ENCODE peak calls at places on chromosomes 1 and 21, in nine cellular contexts. E, N, B, Q, C, H, W, I and Y are unnamed samples.

GRCh38 chr1:161900155-161900554 is 123.5 kb downstream of the OLFML2B start:
- DNase-seq in W (no peak), I (no peak), H (no peak), N (no peak), E (no peak), C (no peak), Q (no peak), B (no peak), Y (no peak)

GRCh38 chr1:165843304-165843703 is 15.9 kb downstream of the UCK2 start:
- DNase-seq in W (no peak), C (no peak), B (no peak), I (no peak), Q (no peak), H (no peak), E (peak), N (peak), Y (no peak)

GRCh38 chr1:89910780-89911179 is 84.1 kb upstream of the ZNF326 start:
- DNase-seq in W (no peak), Q (no peak), N (peak), C (no peak), E (peak), B (no peak), I (no peak), H (peak), Y (no peak)

GRCh38 chr1:233938476-233938875 is 34.0 kb downstream of the SLC35F3 start:
- DNase-seq in E (no peak), I (no peak), B (no peak), Q (no peak), C (no peak), H (no peak), W (no peak), N (no peak), Y (no peak)

GRCh38 chr21:41961282-41961701 is 7.5 kb upstream of the C2CD2 start:
- DNase-seq in E (peak), C (no peak), N (peak), B (no peak), W (no peak), Q (no peak), I (no peak), H (no peak), Y (no peak)

GRCh38 chr21:25871566-25871965 is 136.8 kb downstream of the GABPA start:
- DNase-seq in W (no peak), H (no peak), Q (no peak), B (peak), I (peak), N (no peak), C (no peak), E (no peak), Y (no peak)

GRCh38 chr1:56098956-56099355 is 480.4 kb downstream of the PLPP3 start:
- DNase-seq in H (peak), B (no peak), E (peak), Q (no peak), C (no peak), W (no peak), N (no peak), I (no peak), Y (no peak)

GRCh38 chr1:168148916-168149315 is 12.2 kb upstream of the GPR161 start:
- DNase-seq in W (no peak), C (no peak), Q (no peak), N (no peak), B (no peak), I (no peak), H (no peak), E (peak), Y (no peak)

GRCh38 chr1:215052256-215052655 is 30.3 kb upstream of the KCNK2 start:
- DNase-seq in H (no peak), B (no peak), W (no peak), C (no peak), E (no peak), I (no peak), Q (no peak), N (no peak), Y (no peak)

GRCh38 chr1:203039609-203040517 is 13.6 kb downstream of the PPFIA4 start:
- DNase-seq in W (no peak), C (no peak), E (no peak), N (no peak), Q (no peak), B (peak), I (peak), H (no peak), Y (peak)

GRCh38 chr1:240000634-240001033 is 91.0 kb upstream of the FMN2 start:
- DNase-seq in C (no peak), H (peak), I (no peak), Q (no peak), W (no peak), B (no peak), E (peak), N (peak), Y (no peak)

GRCh38 chr1:89659322-89660061 is 26.6 kb downstream of the LRRC8C start:
- DNase-seq in N (peak), Q (no peak), B (no peak), H (no peak), I (no peak), W (no peak), E (no peak), C (no peak), Y (no peak)

GRCh38 chr1:51523931-51524330 is 4.9 kb upstream of the EPS15 start:
- DNase-seq in H (no peak), Q (no peak), W (no peak), E (no peak), C (no peak), B (no peak), I (no peak), N (no peak), Y (no peak)

GRCh38 chr1:20551945-20552727 is at the start of gene FAM43B:
- DNase-seq in N (peak), C (peak), B (no peak), E (peak), I (peak), H (peak), W (peak), Q (no peak), Y (peak)